ENCODE peak calls at places on chromosomes 12 and 14, in four cellular contexts. One of them, this sample, is unnamed.

GRCh38 chr14:21219120-21219519 is 50.1 kb downstream of the HNRNPC start:
- DNase-seq in K562: no peak
- DNase-seq in GM12878: no peak
- DNase-seq in HepG2: no peak
- DNase-seq in this sample: no peak

GRCh38 chr12:120640840-120641833 is 711 bp downstream of the CABP1 start:
- DNase-seq in K562: peak; percentile 79
- DNase-seq in GM12878: no peak
- DNase-seq in HepG2: peak; percentile 22
- DNase-seq in this sample: peak; percentile 84

GRCh38 chr14:75561013-75561432 is 17.4 kb upstream of the FLVCR2 start:
- DNase-seq in K562: peak; percentile 81
- DNase-seq in GM12878: no peak
- DNase-seq in HepG2: peak; percentile 67
- DNase-seq in this sample: peak; percentile 88

GRCh38 chr12:62656576-62657362 is 190.1 kb downstream of the MON2 start:
- DNase-seq in K562: no peak
- DNase-seq in GM12878: no peak
- DNase-seq in HepG2: no peak
- DNase-seq in this sample: peak; percentile 15

GRCh38 chr14:67385618-67386017 is 25.5 kb downstream of the EIF2S1 start:
- DNase-seq in GM12878: no peak
- DNase-seq in K562: no peak
- DNase-seq in HepG2: no peak
- DNase-seq in this sample: no peak

GRCh38 chr12:6124411-6125151 is at the start of gene VWF:
- DNase-seq in GM12878: no peak
- DNase-seq in K562: no peak
- DNase-seq in HepG2: no peak
- DNase-seq in this sample: no peak

GRCh38 chr14:71394386-71394785 is 487.1 kb downstream of the PCNX1 start:
- DNase-seq in K562: no peak
- DNase-seq in GM12878: no peak
- DNase-seq in HepG2: no peak
- DNase-seq in this sample: no peak

GRCh38 chr14:34220921-34221320 is 241.1 kb downstream of the SPTSSA start:
- DNase-seq in HepG2: no peak
- DNase-seq in K562: no peak
- DNase-seq in GM12878: peak; percentile 40
- DNase-seq in this sample: no peak

GRCh38 chr12:106139422-106140141 is 828 bp upstream of the NUAK1 start:
- DNase-seq in GM12878: no peak
- DNase-seq in HepG2: peak; percentile 52
- DNase-seq in K562: no peak
- DNase-seq in this sample: peak; percentile 87

GRCh38 chr14:95370076-95370475 is 50.4 kb upstream of the CLMN start:
- DNase-seq in K562: no peak
- DNase-seq in HepG2: no peak
- DNase-seq in GM12878: no peak
- DNase-seq in this sample: no peak

GRCh38 chr12:115659422-115659821 is 618.1 kb downstream of the MED13L start:
- DNase-seq in K562: no peak
- DNase-seq in HepG2: no peak
- DNase-seq in GM12878: no peak
- DNase-seq in this sample: no peak

GRCh38 chr12:71440393-71441349 is 1.1 kb downstream of the LGR5 start:
- DNase-seq in K562: no peak
- DNase-seq in HepG2: peak; percentile 96
- DNase-seq in GM12878: no peak
- DNase-seq in this sample: peak; percentile 34

GRCh38 chr12:71441350-71441748 is 1.8 kb downstream of the LGR5 start:
- DNase-seq in K562: no peak
- DNase-seq in GM12878: no peak
- DNase-seq in HepG2: no peak
- DNase-seq in this sample: no peak

GRCh38 chr12:71438670-71439361 is 782 bp upstream of the LGR5 start:
- DNase-seq in GM12878: no peak
- DNase-seq in K562: no peak
- DNase-seq in HepG2: peak; percentile 98
- DNase-seq in this sample: no peak

GRCh38 chr12:71439362-71439612 is 311 bp upstream of the LGR5 start:
- DNase-seq in K562: no peak
- DNase-seq in GM12878: no peak
- DNase-seq in HepG2: no peak
- DNase-seq in this sample: no peak

GRCh38 chr12:71439613-71440392 is at the start of gene LGR5:
- DNase-seq in HepG2: peak; percentile 85
- DNase-seq in K562: no peak
- DNase-seq in GM12878: no peak
- DNase-seq in this sample: peak; percentile 63
- TF ChIP-seq TCF7 in HepG2: no peak
- TF ChIP-seq TCF7 in K562: no peak
- TF ChIP-seq TCF7 in GM12878: no peak
- TF ChIP-seq TCF7 in this sample: no peak

DNA sequence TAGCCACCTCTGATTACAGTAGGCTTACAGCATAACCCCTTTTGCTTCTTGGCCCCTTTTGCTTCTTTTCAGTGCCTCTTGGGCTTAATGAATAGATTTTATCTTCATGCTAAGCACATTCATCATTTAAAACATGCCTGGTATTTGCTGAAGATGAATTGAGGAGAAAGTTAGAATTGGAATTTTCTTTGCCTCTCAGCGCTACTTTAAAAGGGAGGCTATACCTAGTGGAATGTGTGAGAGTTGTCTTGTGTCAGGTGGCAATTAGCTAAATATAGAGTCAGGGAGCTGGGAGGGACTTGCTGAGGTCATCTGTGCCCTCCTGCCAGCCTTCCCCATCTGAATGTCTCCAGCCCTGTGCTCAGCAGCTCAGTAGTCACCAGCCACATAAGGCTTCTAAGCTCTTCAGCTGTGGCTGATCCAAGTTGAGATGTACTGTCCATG is 132.2 kb downstream of the SAMD4A start:
- DNase-seq in K562: no peak
- DNase-seq in GM12878: no peak
- DNase-seq in HepG2: no peak
- DNase-seq in this sample: no peak
- TF ChIP-seq TCF7 in K562: no peak
- TF ChIP-seq TCF7 in GM12878: no peak
- TF ChIP-seq TCF7 in HepG2: no peak
- TF ChIP-seq TCF7 in this sample: no peak

GRCh38 chr12:20314325-20314724 is 54.0 kb upstream of the PDE3A start:
- DNase-seq in K562: no peak
- DNase-seq in GM12878: no peak
- DNase-seq in HepG2: no peak
- DNase-seq in this sample: no peak
- TF ChIP-seq TCF7 in K562: no peak
- TF ChIP-seq TCF7 in GM12878: no peak
- TF ChIP-seq TCF7 in HepG2: no peak
- TF ChIP-seq TCF7 in this sample: no peak

GRCh38 chr12:51814311-51815088 is 34.0 kb downstream of the FIGNL2 start:
- DNase-seq in GM12878: no peak
- DNase-seq in HepG2: peak; percentile 62
- DNase-seq in K562: peak; percentile 57
- DNase-seq in this sample: peak; percentile 76
- TF ChIP-seq TCF7 in GM12878: no peak
- TF ChIP-seq TCF7 in HepG2: no peak
- TF ChIP-seq TCF7 in K562: no peak
- TF ChIP-seq TCF7 in this sample: no peak

DNA sequence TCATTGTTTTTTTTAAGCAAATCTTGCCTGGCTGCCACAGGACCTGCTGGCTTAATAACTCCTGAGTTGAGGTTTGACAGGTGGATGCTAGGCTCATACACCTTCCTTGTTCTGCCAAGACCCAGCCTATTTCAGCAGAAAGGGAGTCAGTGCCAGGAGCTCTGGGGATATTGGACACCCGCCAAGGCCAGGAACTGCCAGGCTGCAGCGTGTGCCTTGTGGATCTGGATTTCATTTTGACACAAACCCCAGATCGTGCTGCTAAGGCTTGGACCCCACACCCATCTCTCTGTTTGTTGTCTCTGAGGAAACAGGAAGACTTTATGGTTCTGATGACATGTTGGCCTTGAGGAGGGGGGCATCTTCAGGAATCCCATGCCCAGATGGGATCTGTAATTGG is 44.4 kb upstream of the PRIMA1 start:
- DNase-seq in HepG2: no peak
- DNase-seq in K562: no peak
- DNase-seq in GM12878: no peak
- DNase-seq in this sample: no peak
- TF ChIP-seq TCF7 in HepG2: no peak
- TF ChIP-seq TCF7 in K562: no peak
- TF ChIP-seq TCF7 in GM12878: no peak
- TF ChIP-seq TCF7 in this sample: no peak

GRCh38 chr14:100544506-100545141 is 42.6 kb downstream of the BEGAIN start:
- DNase-seq in K562: peak; percentile 46
- DNase-seq in HepG2: no peak
- DNase-seq in GM12878: no peak
- DNase-seq in this sample: no peak
- TF ChIP-seq TCF7 in K562: no peak
- TF ChIP-seq TCF7 in HepG2: no peak
- TF ChIP-seq TCF7 in GM12878: no peak
- TF ChIP-seq TCF7 in this sample: no peak

DNA sequence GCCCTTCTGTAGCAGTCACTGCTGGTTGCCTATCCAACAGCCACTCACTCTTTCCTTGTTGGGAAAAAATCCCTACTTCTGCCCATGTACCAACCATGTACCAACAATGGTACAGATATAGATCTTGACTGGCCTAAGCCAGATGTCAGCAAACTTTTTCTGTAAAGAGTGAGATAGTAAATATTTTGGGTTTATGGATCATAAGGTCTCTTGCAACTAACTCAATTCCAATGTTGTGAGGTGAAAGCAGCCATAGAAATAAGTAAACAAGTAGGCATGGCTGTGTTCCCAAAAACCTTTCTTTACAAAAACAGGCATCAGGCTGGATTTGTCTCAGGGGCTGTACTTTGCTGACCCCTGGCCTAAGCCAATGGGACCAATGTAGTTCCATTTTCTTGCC is 73.5 kb downstream of the ARMH4 start:
- DNase-seq in GM12878: no peak
- DNase-seq in HepG2: no peak
- DNase-seq in K562: no peak
- DNase-seq in this sample: no peak
- TF ChIP-seq TCF7 in GM12878: no peak
- TF ChIP-seq TCF7 in HepG2: no peak
- TF ChIP-seq TCF7 in K562: no peak
- TF ChIP-seq TCF7 in this sample: no peak

GRCh38 chr12:66329941-66330340 is 27.6 kb downstream of the HELB start:
- DNase-seq in HepG2: no peak
- DNase-seq in GM12878: no peak
- DNase-seq in K562: no peak
- DNase-seq in this sample: no peak
- TF ChIP-seq TCF7 in HepG2: no peak
- TF ChIP-seq TCF7 in GM12878: no peak
- TF ChIP-seq TCF7 in K562: no peak
- TF ChIP-seq TCF7 in this sample: no peak

DNA sequence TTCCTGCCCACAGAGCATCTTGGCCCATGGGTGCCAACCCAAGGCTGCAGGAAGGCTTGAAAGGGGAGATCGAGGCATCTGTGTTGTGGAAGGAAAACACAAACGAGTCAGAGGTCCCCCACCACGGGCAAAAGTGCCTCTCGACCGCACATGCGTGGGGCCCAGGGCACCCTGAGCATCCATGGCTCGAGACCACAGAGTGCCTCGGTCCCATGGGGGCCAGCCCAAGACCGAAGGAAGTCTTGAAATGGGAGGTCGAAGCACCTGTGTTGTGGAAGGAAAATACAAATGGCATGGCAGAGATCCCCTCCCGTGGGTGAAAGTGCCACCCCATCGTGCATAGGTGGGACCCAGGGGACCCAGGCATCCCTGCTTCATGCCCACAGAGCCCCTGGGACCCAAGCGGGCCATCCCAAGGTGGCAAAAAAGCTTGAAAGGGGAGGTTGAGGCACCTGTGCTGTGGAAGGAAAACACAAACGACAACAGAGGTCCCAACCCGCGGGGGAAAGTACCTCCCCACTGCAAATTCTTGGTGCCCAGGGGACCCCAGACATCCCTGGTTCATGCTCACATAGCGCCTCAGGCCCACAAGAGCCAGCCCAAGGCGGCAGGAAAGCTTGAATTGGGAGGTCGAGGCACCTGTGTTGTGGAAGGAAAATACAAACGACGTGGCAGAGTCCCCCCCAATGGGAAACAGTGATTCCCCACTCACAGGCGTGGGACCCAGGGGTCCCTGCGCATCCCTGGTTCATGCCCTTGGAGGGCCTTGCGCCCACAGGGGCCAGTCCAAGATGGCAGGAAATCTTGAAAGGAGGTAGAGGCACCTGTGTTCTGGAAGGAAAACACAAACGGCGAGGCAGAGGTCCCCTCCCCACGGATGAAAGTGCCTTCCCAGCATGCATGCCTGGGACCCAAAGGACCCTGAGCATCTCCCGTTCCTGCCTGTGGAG is 373.0 kb downstream of the ALG10 start:
- DNase-seq in GM12878: no peak
- DNase-seq in K562: no peak
- DNase-seq in HepG2: no peak
- DNase-seq in this sample: peak; percentile 1
- TF ChIP-seq TCF7 in GM12878: no peak
- TF ChIP-seq TCF7 in K562: no peak
- TF ChIP-seq TCF7 in HepG2: no peak
- TF ChIP-seq TCF7 in this sample: no peak

This sample was measured in WTC11.